ENCODE peak calls at places on chromosomes 6 and 20, in four cellular contexts. A is dorsolateral prefrontal cortex, M is ascending aorta, T is fibroblast of villous mesenchyme. Z is an unnamed sample.

GRCh38 chr6:24332306-24332705 is 25.6 kb downstream of the DCDC2 start:
- DNase-seq in A (peak), M (no peak), T (peak), Z (peak)

GRCh38 chr6:104320896-104321295 is 538.8 kb downstream of the HACE1 start:
- DNase-seq in A (no peak), M (no peak), T (no peak), Z (no peak)

GRCh38 chr6:133435065-133435728 is 194.0 kb downstream of the EYA4 start:
- DNase-seq in A (no peak), M (no peak), T (no peak), Z (no peak)

GRCh38 chr6:157335829-157336228 is 12.5 kb upstream of the TMEM242 start:
- DNase-seq in A (no peak), M (no peak), T (no peak), Z (no peak)

GRCh38 chr6:128519931-128520435 is 416 bp downstream of the PTPRK start:
- DNase-seq in A (peak), M (no peak), T (peak), Z (peak)

GRCh38 chr20:57840504-57841296 is 130.9 kb upstream of the PMEPA1 start:
- DNase-seq in A (no peak), M (no peak), T (no peak), Z (no peak)

GRCh38 chr6:5968817-5969726 is 37.7 kb downstream of the NRN1 start:
- DNase-seq in A (no peak), M (peak), T (no peak), Z (no peak)

GRCh38 chr6:84764332-84765049 is at the start of gene TBX18:
- DNase-seq in A (peak), M (peak), T (peak), Z (peak)

GRCh38 chr6:114304304-114304887 is 38.4 kb downstream of the HS3ST5 start:
- DNase-seq in A (no peak), M (no peak), T (peak), Z (peak)

GRCh38 chr6:41536884-41537347 is 9.3 kb upstream of the FOXP4 start:
- DNase-seq in A (no peak), M (no peak), T (no peak), Z (no peak)

GRCh38 chr6:53734473-53735299 is 60.1 kb upstream of the LRRC1 start:
- DNase-seq in A (no peak), M (no peak), T (peak), Z (peak)

GRCh38 chr20:34445177-34446065 is 70.8 kb upstream of the DYNLRB1 start:
- DNase-seq in A (no peak), M (no peak), T (peak), Z (no peak)

GRCh38 chr6:129340983-129341382 is 369.0 kb downstream of the ARHGAP18 start:
- DNase-seq in A (no peak), M (no peak), T (peak), Z (peak)

GRCh38 chr20:45104786-45105185 is 3.9 kb upstream of the KCNS1 start:
- DNase-seq in A (peak), M (no peak), T (peak), Z (peak)

GRCh38 chr6:33616913-33617312 is 4.2 kb upstream of the ITPR3 start:
- DNase-seq in A (no peak), M (no peak), T (peak), Z (peak)

GRCh38 chr20:25525295-25525694 is 60.0 kb downstream of the NINL start:
- DNase-seq in A (no peak), M (no peak), T (no peak), Z (no peak)

GRCh38 chr6:162644153-162644552 is 83.4 kb downstream of the PRKN start:
- DNase-seq in A (no peak), M (no peak), T (no peak), Z (no peak)

GRCh38 chr6:41639556-41640371 is 1.5 kb downstream of the MDFI start:
- DNase-seq in A (no peak), M (no peak), T (no peak), Z (peak)

GRCh38 chr6:7528565-7528964 is 12.9 kb upstream of the DSP start:
- DNase-seq in A (no peak), M (no peak), T (peak), Z (peak)

GRCh38 chr6:87407531-87407895 is 259 bp upstream of the CFAP206 start:
- DNase-seq in A (no peak), M (no peak), T (peak), Z (peak)

GRCh38 chr20:48703107-48703506 is 124.7 kb downstream of the PREX1 start:
- DNase-seq in A (peak), M (no peak), T (no peak), Z (no peak)

GRCh38 chr6:128711149-128711548 is 171.8 kb upstream of the LAMA2 start:
- DNase-seq in A (no peak), M (no peak), T (no peak), Z (no peak)

GRCh38 chr6:44696099-44696498 is 308.6 kb downstream of the CDC5L start:
- DNase-seq in A (no peak), M (no peak), T (peak), Z (peak)

GRCh38 chr20:43388267-43389081 is 69.2 kb upstream of the SRSF6 start:
- DNase-seq in A (peak), M (peak), T (peak), Z (peak)

GRCh38 chr20:32709528-32710121 is 33.6 kb downstream of the COMMD7 start:
- DNase-seq in A (no peak), M (no peak), T (peak), Z (peak)

GRCh38 chr6:107822154-107823046 is 1.7 kb downstream of the SCML4 start:
- DNase-seq in A (no peak), M (no peak), T (no peak), Z (peak)

GRCh38 chr6:154548130-154548830 is 37.8 kb upstream of the CNKSR3 start:
- DNase-seq in A (no peak), M (no peak), T (peak), Z (peak)

GRCh38 chr6:14206351-14206750 is 88.8 kb downstream of the CD83 start:
- DNase-seq in A (no peak), M (no peak), T (no peak), Z (no peak)

GRCh38 chr20:12702312-12702711 is 306.5 kb upstream of the SPTLC3 start:
- DNase-seq in A (no peak), M (no peak), T (no peak), Z (no peak)

GRCh38 chr6:48086187-48086586 is 24.8 kb downstream of the PTCHD4 start:
- DNase-seq in A (no peak), M (no peak), T (no peak), Z (no peak)

GRCh38 chr6:104887350-104887749 is 27.6 kb upstream of the HACE1 start:
- DNase-seq in A (no peak), M (no peak), T (peak), Z (peak)

GRCh38 chr6:30264731-30265130 is 51.5 kb upstream of the TRIM26 start:
- DNase-seq in A (peak), M (no peak), T (no peak), Z (peak)

GRCh38 chr20:59781236-59781635 is 152.2 kb downstream of the SYCP2 start:
- DNase-seq in A (no peak), M (no peak), T (no peak), Z (no peak)

GRCh38 chr6:11232968-11233626 is 629 bp upstream of the NEDD9 start:
- DNase-seq in A (no peak), M (no peak), T (no peak), Z (no peak)

GRCh38 chr6:136774228-136775041 is 17.8 kb downstream of the MAP3K5 start:
- DNase-seq in A (no peak), M (no peak), T (peak), Z (peak)

GRCh38 chr6:33314943-33315752 is 1.3 kb upstream of the TAPBP start:
- DNase-seq in A (no peak), M (no peak), T (peak), Z (peak)

GRCh38 chr20:2805682-2806350 is 5.4 kb upstream of the CPXM1 start:
- DNase-seq in A (no peak), M (no peak), T (no peak), Z (no peak)
- H3K4me3 ChIP-seq in A (no peak), M (no peak), T (no peak), Z (no peak)

GRCh38 chr6:149990672-149991402 is 27.1 kb downstream of the ULBP1 start:
- DNase-seq in A (no peak), M (no peak), T (no peak), Z (no peak)
- H3K4me3 ChIP-seq in A (peak), M (peak), T (peak), Z (no peak)

GRCh38 chr6:17894905-17895304 is 92.5 kb downstream of the KIF13A start:
- DNase-seq in A (no peak), M (no peak), T (no peak), Z (no peak)
- H3K4me3 ChIP-seq in A (no peak), M (no peak), T (no peak), Z (no peak)

GRCh38 chr6:34688956-34689355 is 7.6 kb downstream of the ILRUN start:
- DNase-seq in A (no peak), M (no peak), T (no peak), Z (no peak)
- H3K4me3 ChIP-seq in A (no peak), M (no peak), T (no peak), Z (no peak)